ENCODE peak calls at places on chromosomes 11 and 22, in four cellular contexts. U, P, K and C are unnamed samples.

GRCh38 chr22:29627196-29627535 is 23.7 kb downstream of the NF2 start:
- DNase-seq in U (no peak), P (no peak), K (no peak), C (no peak)

GRCh38 chr11:6568191-6568918 is 35.1 kb downstream of the RRP8 start:
- DNase-seq in K (no peak), U (no peak), P (no peak), C (peak)

GRCh38 chr11:69867076-69868002 is 48.1 kb upstream of the FGF3 start:
- DNase-seq in K (no peak), P (peak), U (no peak), C (no peak)

GRCh38 chr11:87425943-87426342 is 388.2 kb downstream of the TMEM135 start:
- DNase-seq in K (no peak), U (no peak), P (no peak), C (no peak)

GRCh38 chr11:118682372-118682771 is 2.9 kb upstream of the TREH start:
- DNase-seq in U (no peak), P (no peak), K (no peak), C (no peak)

GRCh38 chr11:102614485-102614884 is 10.6 kb downstream of the MMP20 start:
- DNase-seq in P (no peak), U (no peak), K (no peak), C (no peak)

GRCh38 chr11:119065369-119065768 is 2.2 kb upstream of the VPS11 start:
- DNase-seq in K (no peak), P (peak), U (peak), C (peak)

GRCh38 chr11:36268337-36268931 is 20.8 kb downstream of the COMMD9 start:
- DNase-seq in P (no peak), K (no peak), U (no peak), C (no peak)

GRCh38 chr11:125170001-125170405 is 5.5 kb downstream of the PKNOX2 start:
- DNase-seq in U (no peak), P (no peak), K (no peak), C (no peak)

GRCh38 chr11:27234961-27235360 is 128.1 kb downstream of the CCDC34 start:
- DNase-seq in K (no peak), U (no peak), P (no peak), C (no peak)

GRCh38 chr11:26823963-26824362 is 102.1 kb upstream of the SLC5A12 start:
- DNase-seq in P (no peak), K (no peak), U (no peak), C (no peak)

GRCh38 chr22:26883393-26883792 is 226.0 kb downstream of the MIAT start:
- DNase-seq in U (no peak), P (no peak), K (no peak), C (no peak)

GRCh38 chr11:125091247-125091876 is 20.1 kb downstream of the TMEM218 start:
- DNase-seq in P (peak), K (no peak), U (peak), C (peak)

DNA sequence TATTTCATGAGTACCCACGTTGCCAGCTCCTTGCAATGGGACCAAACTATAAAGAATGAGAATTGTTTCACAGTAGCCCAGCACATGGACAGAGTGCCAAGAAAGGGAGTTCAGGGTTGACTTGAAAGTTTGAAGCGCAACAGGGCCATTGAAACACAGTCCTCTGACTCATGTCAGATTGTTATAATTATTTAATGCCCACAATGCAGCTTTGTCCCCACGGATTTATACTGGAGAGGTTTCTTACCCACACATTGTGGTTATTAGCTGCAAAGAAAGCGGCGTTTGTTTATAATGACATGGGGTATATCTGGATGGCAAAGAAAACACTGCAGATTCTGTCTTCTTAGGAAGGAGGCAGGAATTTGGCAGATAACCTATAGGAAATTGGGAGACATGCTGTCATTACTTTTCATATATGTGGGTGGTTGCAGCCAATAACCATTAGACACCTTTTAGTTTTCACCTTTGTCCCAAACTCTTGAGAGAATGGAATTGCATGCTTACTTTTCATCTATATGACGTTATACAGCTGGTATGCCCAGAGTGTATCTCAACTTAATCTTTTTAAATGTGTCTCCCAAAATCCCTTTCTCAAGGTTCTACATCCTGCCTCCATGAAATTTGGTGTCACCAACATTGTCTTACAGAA is 143.6 kb downstream of the TEAD1 start:
- DNase-seq in K (no peak), U (no peak), P (no peak), C (no peak)
- TF ChIP-seq RFX5 in K (no peak), U (no peak), P (no peak), C (no peak)

DNA sequence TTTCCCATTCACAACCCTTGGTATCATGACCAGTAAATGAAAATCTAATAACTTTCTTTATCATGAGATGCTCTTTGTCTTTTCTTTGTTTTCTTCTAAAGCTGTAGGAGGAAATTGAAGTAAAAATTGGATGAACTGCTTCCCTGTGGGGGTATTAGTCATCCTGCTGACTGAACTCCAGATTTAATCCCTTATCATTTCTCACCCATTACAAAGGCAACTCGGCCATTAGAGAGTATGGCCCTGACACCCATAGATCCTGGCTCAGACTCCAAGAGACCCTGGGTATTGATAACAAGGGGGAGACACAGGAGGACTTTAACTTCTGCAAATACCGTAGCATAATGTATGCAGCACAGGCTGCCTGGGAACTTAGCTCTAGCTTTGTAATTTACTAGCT is 37.4 kb upstream of the MTNR1B start:
- DNase-seq in U (no peak), K (no peak), P (no peak), C (no peak)
- TF ChIP-seq MXI1 in U (no peak), K (no peak), P (no peak), C (no peak)

GRCh38 chr11:67507242-67507890 is 596 bp downstream of the CDK2AP2 start:
- DNase-seq in K (no peak), U (no peak), P (no peak), C (peak)
- TF ChIP-seq NFIC in K (no peak), U (no peak), P (peak), C (peak)

GRCh38 chr11:115166826-115167225 is 337.4 kb downstream of the CADM1 start:
- DNase-seq in K (no peak), P (no peak), U (no peak), C (no peak)

GRCh38 chr11:115173136-115173535 is 331.1 kb downstream of the CADM1 start:
- DNase-seq in P (no peak), U (no peak), K (no peak), C (no peak)

GRCh38 chr11:115168229-115168671 is 336.0 kb downstream of the CADM1 start:
- DNase-seq in K (no peak), U (no peak), P (peak), C (no peak)

GRCh38 chr11:115168686-115169085 is 335.5 kb downstream of the CADM1 start:
- DNase-seq in K (no peak), U (no peak), P (no peak), C (no peak)

GRCh38 chr11:115170133-115170815 is 333.9 kb downstream of the CADM1 start:
- DNase-seq in K (no peak), P (peak), U (peak), C (peak)
- TF ChIP-seq RFX5 in K (no peak), P (no peak), U (no peak), C (no peak)

DNA sequence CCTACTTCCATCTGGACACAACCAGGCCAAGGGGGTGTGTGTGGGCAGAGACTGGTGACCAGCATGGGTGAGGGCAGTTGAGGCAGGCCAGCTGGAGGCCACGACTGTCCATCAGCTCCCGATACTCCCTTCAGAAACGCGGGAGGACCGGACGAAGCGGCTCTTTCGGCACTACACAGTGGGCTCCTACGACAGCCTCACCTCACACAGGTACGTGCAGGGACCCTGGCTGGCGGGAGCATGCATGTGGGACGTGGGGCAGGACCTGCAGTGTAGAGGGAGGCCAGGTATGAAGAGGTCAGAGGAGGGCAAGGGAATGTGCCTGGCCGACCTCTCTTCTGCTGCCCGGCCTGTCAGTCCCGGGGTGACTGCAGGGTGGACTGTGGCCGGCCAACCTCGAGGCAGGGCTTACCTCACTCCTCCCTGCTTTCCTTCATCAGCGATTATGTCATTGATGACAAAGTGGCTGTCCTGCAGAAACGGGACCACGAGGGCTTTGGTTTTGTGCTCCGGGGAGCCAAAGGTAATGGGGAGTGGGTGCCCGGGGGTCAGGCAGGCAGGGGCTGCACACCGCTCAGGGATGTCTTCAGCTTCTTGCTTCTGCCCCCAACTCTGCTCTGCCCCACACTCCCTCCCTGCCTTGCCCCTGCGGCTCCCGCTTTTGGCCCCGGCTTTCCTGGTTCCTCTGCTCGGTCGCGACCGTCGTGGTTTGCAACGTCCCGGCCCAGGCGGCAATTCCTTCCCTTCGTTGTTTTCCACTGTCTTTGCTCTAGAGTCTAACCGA is 31.3 kb downstream of the SHANK3 start:
- DNase-seq in U (no peak), P (no peak), K (no peak), C (no peak)
- TF ChIP-seq MXI1 in U (no peak), P (no peak), K (no peak), C (no peak)

GRCh38 chr11:65279713-65280459 is 18.1 kb downstream of the POLA2 start:
- DNase-seq in P (no peak), U (peak), K (peak), C (no peak)
- TF ChIP-seq NFIC in P (no peak), U (no peak), K (no peak), C (no peak)

GRCh38 chr22:48677621-48678020 is 1150.1 kb downstream of the BRD1 start:
- DNase-seq in P (no peak), U (no peak), K (no peak), C (no peak)
- TF ChIP-seq RFX5 in P (no peak), U (no peak), K (no peak), C (no peak)

GRCh38 chr11:64755681-64756361 is 4.0 kb downstream of the PYGM start:
- DNase-seq in K (no peak), P (peak), U (no peak), C (no peak)
- TF ChIP-seq MXI1 in K (no peak), P (no peak), U (no peak), C (no peak)

DNA sequence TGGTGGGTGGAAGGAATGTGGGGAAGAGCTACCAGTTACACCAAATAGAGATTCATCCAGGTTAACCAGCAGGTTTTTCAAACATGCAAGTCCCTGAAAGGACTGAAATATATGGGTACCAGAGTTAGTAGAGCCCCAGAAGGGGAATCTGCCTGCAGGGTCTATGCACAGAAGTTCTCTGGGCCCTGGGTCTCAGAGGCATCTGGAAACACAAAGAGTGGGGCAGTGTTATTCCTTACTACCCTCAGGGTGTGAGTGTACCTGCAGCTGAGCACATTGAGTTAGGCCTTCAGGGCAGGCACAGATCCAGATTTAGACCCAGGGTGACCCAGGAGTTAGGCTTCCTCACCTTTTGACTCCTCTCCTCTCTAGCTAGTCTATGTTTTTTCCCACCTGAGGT is 43.9 kb upstream of the SWAP70 start:
- DNase-seq in U (no peak), P (no peak), K (no peak), C (no peak)
- TF ChIP-seq NFIC in U (no peak), P (no peak), K (no peak), C (no peak)

DNA sequence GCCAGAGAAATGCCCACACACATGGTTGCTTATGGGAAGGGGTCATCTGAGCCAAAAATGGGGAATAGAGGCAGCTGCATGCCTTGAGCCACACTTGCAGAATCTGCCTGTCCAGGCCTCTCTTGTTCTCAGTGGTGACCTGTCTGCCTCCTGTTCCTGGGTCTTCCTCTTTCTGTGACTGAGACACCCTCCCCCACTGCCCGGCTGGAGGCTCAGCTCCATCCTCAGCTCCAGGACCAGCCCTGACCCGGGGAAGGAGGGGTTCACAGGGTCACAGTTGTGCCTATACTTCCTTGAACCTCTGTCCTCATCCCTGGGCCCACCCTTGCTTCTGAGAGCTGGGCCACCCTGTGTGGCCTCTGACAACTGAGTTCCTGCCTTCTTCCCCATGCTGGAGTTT is 52.3 kb downstream of the CSF2RB start:
- DNase-seq in K (no peak), P (no peak), U (no peak), C (no peak)
- TF ChIP-seq RFX5 in K (no peak), P (no peak), U (no peak), C (no peak)